ENCODE peak calls at places on chromosomes 11 and 22, in six cellular contexts. F is A549, P is RWPE2, B is GM12878, A is breast epithelium, S is hepatocyte. H is an unnamed sample. For H3K4me1, the result is how much of the 10 kb centered on the place peaks cover.

GRCh38 chr11:5831196-5831829 is 10.4 kb downstream of the OR52E6 start:
- DNase-seq in A (no peak), B (no peak), F (no peak), S (no peak), P (no peak), H (peak)

GRCh38 chr11:133122260-133122659 is 410.0 kb downstream of the OPCML start:
- DNase-seq in S (no peak), B (no peak), A (no peak), P (no peak), F (no peak), H (no peak)

GRCh38 chr11:103202048-103202651 is 92.9 kb downstream of the DYNC2H1 start:
- DNase-seq in A (no peak), P (no peak), B (no peak), F (peak), S (peak), H (peak)

GRCh38 chr22:49007013-49007653 is 820.5 kb downstream of the BRD1 start:
- DNase-seq in P (no peak), S (peak), B (no peak), F (no peak), A (no peak), H (no peak)

GRCh38 chr11:104583857-104584256 is 314.4 kb downstream of the CASP12 start:
- DNase-seq in A (no peak), F (no peak), B (no peak), P (no peak), S (no peak), H (no peak)

GRCh38 chr11:19055905-19056304 is 4.6 kb downstream of the MRGPRX2 start:
- DNase-seq in S (no peak), A (no peak), P (no peak), F (no peak), B (no peak), H (no peak)

GRCh38 chr11:129279326-129280026 is 87.4 kb upstream of the ARHGAP32 start:
- DNase-seq in P (peak), B (no peak), S (peak), A (peak), F (peak), H (peak)

GRCh38 chr11:85732968-85733367 is 47.0 kb upstream of the CCDC89 start:
- DNase-seq in B (no peak), P (no peak), S (no peak), A (no peak), F (no peak), H (no peak)

GRCh38 chr11:44189986-44190882 is 94.8 kb downstream of the EXT2 start:
- DNase-seq in B (no peak), S (no peak), P (no peak), F (no peak), A (no peak), H (no peak)

GRCh38 chr22:29129644-29130201 is 56.9 kb downstream of the KREMEN1 start:
- DNase-seq in B (no peak), A (no peak), S (no peak), P (no peak), F (no peak), H (peak)

GRCh38 chr11:104852811-104853210 is 45.4 kb downstream of the CASP12 start:
- DNase-seq in B (no peak), A (no peak), F (no peak), P (no peak), S (no peak), H (no peak)

GRCh38 chr11:77201370-77201769 is 73.3 kb downstream of the MYO7A start:
- DNase-seq in F (no peak), P (peak), A (peak), S (no peak), B (no peak), H (no peak)

GRCh38 chr22:32799516-32799915 is 2.0 kb upstream of the TIMP3 start:
- DNase-seq in P (no peak), S (no peak), F (no peak), B (no peak), A (no peak), H (no peak)

GRCh38 chr22:27454807-27455450 is 346.6 kb downstream of the MN1 start:
- DNase-seq in F (no peak), B (no peak), A (no peak), P (no peak), S (no peak), H (no peak)

GRCh38 chr11:10844816-10845215 is 13.0 kb downstream of the ZBED5 start:
- DNase-seq in P (no peak), B (no peak), S (no peak), A (no peak), F (no peak), H (no peak)

GRCh38 chr11:121132211-121132976 is 31.4 kb downstream of the TECTA start:
- DNase-seq in P (no peak), S (no peak), A (no peak), F (peak), B (no peak), H (no peak)

GRCh38 chr22:41964106-41964494 is 5.1 kb upstream of the SEPTIN3 start:
- DNase-seq in P (no peak), F (no peak), B (no peak), A (no peak), S (no peak), H (no peak)

GRCh38 chr11:131486937-131487336 is 116.5 kb downstream of the NTM start:
- DNase-seq in S (no peak), F (no peak), A (no peak), B (no peak), P (no peak), H (no peak)

GRCh38 chr11:46298699-46299424 is 21.4 kb downstream of the CREB3L1 start:
- DNase-seq in B (no peak), P (no peak), S (no peak), F (no peak), A (no peak), H (no peak)

GRCh38 chr22:40746428-40747220 is 67.3 kb downstream of the MCHR1 start:
- DNase-seq in A (no peak), S (no peak), F (no peak), P (no peak), B (no peak), H (no peak)

GRCh38 chr11:86099727-86100320 is 30.9 kb upstream of the PICALM start:
- DNase-seq in A (no peak), S (peak), B (no peak), F (no peak), P (no peak), H (no peak)

GRCh38 chr22:44917372-44918165 is 92.2 kb downstream of the PHF21B start:
- DNase-seq in A (peak), P (peak), F (no peak), B (no peak), S (no peak), H (no peak)

GRCh38 chr22:24141586-24141985 is 39.7 kb upstream of the SUSD2 start:
- DNase-seq in S (no peak), A (no peak), P (no peak), F (no peak), B (no peak), H (no peak)

GRCh38 chr11:7577883-7578242 is 64.1 kb downstream of the PPFIBP2 start:
- DNase-seq in S (peak), F (no peak), P (no peak), A (no peak), B (no peak), H (no peak)

GRCh38 chr11:63535734-63536133 is 874 bp upstream of the PLAAT4 start:
- DNase-seq in F (no peak), B (no peak), S (no peak), A (no peak), P (no peak), H (no peak)

GRCh38 chr11:63532799-63533475 is 3.7 kb upstream of the PLAAT4 start:
- DNase-seq in P (no peak), A (no peak), F (no peak), B (no peak), S (no peak), H (no peak)

GRCh38 chr11:63532150-63532549 is 4.5 kb upstream of the PLAAT4 start:
- DNase-seq in B (no peak), P (no peak), A (no peak), F (no peak), S (no peak), H (no peak)

GRCh38 chr11:63534895-63535461 is 1.6 kb upstream of the PLAAT4 start:
- DNase-seq in B (peak), P (no peak), S (no peak), F (no peak), A (no peak), H (no peak)

GRCh38 chr11:63534076-63534475 is 2.5 kb upstream of the PLAAT4 start:
- DNase-seq in F (no peak), B (no peak), P (no peak), A (no peak), S (no peak), H (no peak)
- H3K4me1 ChIP-seq in F (under half), B (under half), P (under half), A (half or more), S (under half), H (under half)

DNA sequence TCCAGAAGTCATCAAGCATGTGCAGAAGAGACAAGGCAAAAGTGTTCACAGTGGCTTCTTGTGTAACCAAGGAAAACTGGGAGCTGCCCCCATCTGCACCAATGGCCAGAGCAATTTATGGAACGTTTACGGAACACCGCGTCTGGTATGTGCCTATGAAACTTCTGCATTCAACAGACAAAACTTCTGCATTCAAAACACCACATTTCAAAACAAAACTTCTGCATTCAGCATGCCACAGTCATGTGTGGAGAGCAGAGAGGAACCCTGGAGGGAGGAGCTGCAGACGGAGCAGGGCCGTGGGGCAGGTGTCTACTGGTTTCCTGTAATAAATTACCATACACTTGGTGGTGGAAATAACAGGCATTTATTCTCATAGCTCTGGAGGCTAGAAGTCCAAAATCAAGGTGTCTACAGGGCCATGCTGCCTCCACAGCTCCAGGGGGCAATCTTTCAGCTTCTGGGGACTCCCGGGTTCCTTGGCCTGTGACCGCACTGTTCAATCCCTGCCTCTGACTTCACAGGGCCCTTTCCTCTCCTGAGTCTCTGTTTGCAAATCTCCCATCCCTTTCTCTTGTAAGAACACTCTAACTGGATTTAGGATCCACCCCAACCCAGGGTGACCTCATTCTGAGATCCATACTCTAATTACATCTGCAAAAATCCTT is 32.2 kb downstream of the RPL3 start:
- DNase-seq in A (no peak), P (no peak), S (no peak), F (no peak), B (no peak), H (no peak)
- H3K4me1 ChIP-seq in A (under half), P (under half), S (under half), F (under half), B (under half), H (under half)

GRCh38 chr11:32435947-32436750 is 810 bp upstream of the WT1 start:
- DNase-seq in S (no peak), F (no peak), A (no peak), B (no peak), P (no peak), H (no peak)
- H3K4me1 ChIP-seq in S (under half), F (under half), A (under half), B (under half), P (under half), H (under half)

DNA sequence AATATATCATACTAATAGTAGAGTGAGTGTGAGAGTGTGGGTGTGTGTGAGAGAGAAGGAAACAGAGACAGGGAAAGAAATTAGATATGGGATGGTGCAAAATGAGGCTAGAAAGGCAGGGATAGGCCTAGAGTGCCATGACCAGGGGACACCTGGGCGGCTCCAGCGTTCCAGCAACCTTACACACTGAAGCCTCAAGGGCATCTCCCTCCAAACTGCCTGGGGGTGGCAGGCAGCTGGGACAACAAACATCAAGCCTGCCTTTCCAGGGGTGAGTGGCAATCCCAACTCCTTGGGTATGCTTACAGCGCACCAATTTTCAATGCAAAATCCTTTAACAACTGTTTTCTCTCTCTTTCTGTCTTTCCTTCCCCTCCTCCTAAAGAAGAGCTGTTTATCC is 90.0 kb downstream of the RPL27A start:
- DNase-seq in B (no peak), S (no peak), P (no peak), A (no peak), F (no peak), H (no peak)
- H3K4me1 ChIP-seq in B (under half), S (under half), P (half or more), A (under half), F (under half), H (under half)

DNA sequence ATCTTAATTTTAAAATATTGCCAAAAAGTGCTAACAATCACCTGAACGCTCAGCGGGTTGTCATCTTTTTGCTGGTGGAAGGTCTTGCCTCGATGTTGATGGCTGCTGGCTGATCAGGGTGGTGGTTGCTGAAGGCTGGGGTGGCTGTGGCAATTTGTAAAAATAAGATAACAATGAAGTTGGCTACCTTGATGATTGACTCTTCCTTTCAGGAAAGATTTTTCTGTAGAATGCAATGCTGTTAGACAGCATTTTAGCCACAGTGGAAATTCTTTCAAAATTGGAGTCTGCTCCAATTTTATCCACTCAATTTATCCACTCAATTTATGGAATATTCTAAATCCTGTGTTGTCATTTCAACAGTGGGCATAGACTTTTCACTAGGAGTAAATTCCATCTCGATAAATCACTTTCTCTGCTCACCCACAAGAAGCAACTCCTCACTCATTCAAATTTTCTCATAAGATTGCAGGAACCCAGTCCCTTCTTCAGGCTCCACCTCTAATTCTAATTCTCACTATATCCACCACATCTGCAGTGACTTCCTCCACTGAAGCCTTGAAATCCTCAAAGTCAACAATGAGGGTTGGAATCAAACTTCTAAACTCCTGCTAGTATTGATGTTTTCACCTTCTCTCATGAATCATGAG is 78.8 kb downstream of the LINC01488 start:
- DNase-seq in B (no peak), P (no peak), A (no peak), F (no peak), S (no peak), H (no peak)
- H3K4me1 ChIP-seq in B (under half), P (under half), A (under half), F (under half), S (under half), H (under half)